ENCODE peak calls at places on chromosomes 3 and 15, in ten cellular contexts. One of them, this sample, is unnamed.

GRCh38 chr3:107416886-107417285 is 39.6 kb downstream of the CCDC54 start:
- DNase-seq in ovary: no peak
- DNase-seq in coronary artery: no peak
- DNase-seq in HFF-Myc: no peak
- DNase-seq in neural progenitor cell: no peak
- DNase-seq in heart left ventricle: no peak
- DNase-seq in endodermal cell: no peak
- DNase-seq in PC-3: no peak
- DNase-seq in dorsolateral prefrontal cortex: no peak
- DNase-seq in lower leg skin: no peak
- DNase-seq in this sample: peak; percentile 66

GRCh38 chr3:13123266-13123665 is 50.0 kb upstream of the IQSEC1 start:
- DNase-seq in dorsolateral prefrontal cortex: no peak
- DNase-seq in HFF-Myc: no peak
- DNase-seq in heart left ventricle: no peak
- DNase-seq in coronary artery: peak; percentile 50
- DNase-seq in neural progenitor cell: no peak
- DNase-seq in PC-3: no peak
- DNase-seq in ovary: no peak
- DNase-seq in endodermal cell: peak; percentile 31
- DNase-seq in lower leg skin: no peak
- DNase-seq in this sample: no peak

GRCh38 chr3:127036209-127037020 is 53.5 kb downstream of the PLXNA1 start:
- DNase-seq in coronary artery: no peak
- DNase-seq in heart left ventricle: no peak
- DNase-seq in HFF-Myc: no peak
- DNase-seq in PC-3: no peak
- DNase-seq in endodermal cell: no peak
- DNase-seq in dorsolateral prefrontal cortex: no peak
- DNase-seq in ovary: peak; percentile 44
- DNase-seq in neural progenitor cell: no peak
- DNase-seq in lower leg skin: no peak
- DNase-seq in this sample: no peak

GRCh38 chr15:38163651-38164050 is 89.0 kb upstream of the SPRED1 start:
- DNase-seq in coronary artery: no peak
- DNase-seq in lower leg skin: no peak
- DNase-seq in HFF-Myc: no peak
- DNase-seq in dorsolateral prefrontal cortex: no peak
- DNase-seq in endodermal cell: no peak
- DNase-seq in heart left ventricle: no peak
- DNase-seq in ovary: no peak
- DNase-seq in PC-3: no peak
- DNase-seq in neural progenitor cell: peak; percentile 33
- DNase-seq in this sample: no peak

GRCh38 chr15:101193063-101193712 is 58.7 kb downstream of the CHSY1 start:
- DNase-seq in dorsolateral prefrontal cortex: no peak
- DNase-seq in ovary: peak; percentile 80
- DNase-seq in PC-3: no peak
- DNase-seq in HFF-Myc: no peak
- DNase-seq in coronary artery: no peak
- DNase-seq in heart left ventricle: peak; percentile 55
- DNase-seq in neural progenitor cell: no peak
- DNase-seq in lower leg skin: no peak
- DNase-seq in endodermal cell: peak; percentile 60
- DNase-seq in this sample: peak; percentile 45

GRCh38 chr3:13314877-13315276 is 105.2 kb downstream of the NUP210 start:
- DNase-seq in ovary: no peak
- DNase-seq in dorsolateral prefrontal cortex: no peak
- DNase-seq in lower leg skin: no peak
- DNase-seq in heart left ventricle: no peak
- DNase-seq in coronary artery: no peak
- DNase-seq in neural progenitor cell: no peak
- DNase-seq in HFF-Myc: no peak
- DNase-seq in PC-3: no peak
- DNase-seq in endodermal cell: no peak
- DNase-seq in this sample: no peak

GRCh38 chr3:7876741-7877297 is 624.8 kb upstream of the LMCD1 start:
- DNase-seq in lower leg skin: no peak
- DNase-seq in coronary artery: no peak
- DNase-seq in HFF-Myc: no peak
- DNase-seq in ovary: no peak
- DNase-seq in neural progenitor cell: no peak
- DNase-seq in PC-3: no peak
- DNase-seq in endodermal cell: no peak
- DNase-seq in dorsolateral prefrontal cortex: no peak
- DNase-seq in heart left ventricle: no peak
- DNase-seq in this sample: no peak

GRCh38 chr3:124935264-124935663 is 713 bp upstream of the MUC13 start:
- DNase-seq in HFF-Myc: no peak
- DNase-seq in neural progenitor cell: no peak
- DNase-seq in dorsolateral prefrontal cortex: no peak
- DNase-seq in endodermal cell: no peak
- DNase-seq in PC-3: no peak
- DNase-seq in heart left ventricle: no peak
- DNase-seq in coronary artery: no peak
- DNase-seq in lower leg skin: no peak
- DNase-seq in ovary: no peak
- DNase-seq in this sample: no peak

GRCh38 chr3:157294953-157295352 is 135.0 kb upstream of the CCNL1 start:
- DNase-seq in neural progenitor cell: no peak
- DNase-seq in HFF-Myc: no peak
- DNase-seq in PC-3: no peak
- DNase-seq in endodermal cell: no peak
- DNase-seq in heart left ventricle: no peak
- DNase-seq in dorsolateral prefrontal cortex: no peak
- DNase-seq in lower leg skin: no peak
- DNase-seq in ovary: no peak
- DNase-seq in coronary artery: no peak
- DNase-seq in this sample: no peak

GRCh38 chr3:101144080-101144479 is 150.9 kb upstream of the ABI3BP start:
- DNase-seq in dorsolateral prefrontal cortex: no peak
- DNase-seq in PC-3: no peak
- DNase-seq in coronary artery: no peak
- DNase-seq in endodermal cell: peak; percentile 56
- DNase-seq in ovary: no peak
- DNase-seq in heart left ventricle: no peak
- DNase-seq in neural progenitor cell: no peak
- DNase-seq in HFF-Myc: no peak
- DNase-seq in lower leg skin: no peak
- DNase-seq in this sample: no peak

GRCh38 chr3:190378240-190378891 is 9.6 kb upstream of the CLDN16 start:
- DNase-seq in lower leg skin: peak; percentile 58
- DNase-seq in HFF-Myc: no peak
- DNase-seq in PC-3: peak; percentile 93
- DNase-seq in ovary: no peak
- DNase-seq in dorsolateral prefrontal cortex: no peak
- DNase-seq in neural progenitor cell: no peak
- DNase-seq in coronary artery: no peak
- DNase-seq in endodermal cell: no peak
- DNase-seq in heart left ventricle: no peak
- DNase-seq in this sample: peak; percentile 91

GRCh38 chr15:85168642-85169173 is 187.1 kb downstream of the PDE8A start:
- DNase-seq in neural progenitor cell: peak; percentile 62
- DNase-seq in dorsolateral prefrontal cortex: no peak
- DNase-seq in coronary artery: no peak
- DNase-seq in lower leg skin: no peak
- DNase-seq in PC-3: peak; percentile 77
- DNase-seq in endodermal cell: peak; percentile 93
- DNase-seq in HFF-Myc: no peak
- DNase-seq in heart left ventricle: no peak
- DNase-seq in ovary: no peak
- DNase-seq in this sample: peak; percentile 31

GRCh38 chr3:23035927-23036640 is 167.0 kb upstream of the UBE2E2 start:
- DNase-seq in endodermal cell: peak; percentile 77
- DNase-seq in HFF-Myc: no peak
- DNase-seq in PC-3: peak; percentile 43
- DNase-seq in heart left ventricle: no peak
- DNase-seq in lower leg skin: peak; percentile 22
- DNase-seq in dorsolateral prefrontal cortex: no peak
- DNase-seq in ovary: no peak
- DNase-seq in neural progenitor cell: peak; percentile 66
- DNase-seq in coronary artery: no peak
- DNase-seq in this sample: no peak

GRCh38 chr15:25178835-25179672 is 224.3 kb downstream of the SNRPN start:
- DNase-seq in coronary artery: no peak
- DNase-seq in PC-3: no peak
- DNase-seq in dorsolateral prefrontal cortex: no peak
- DNase-seq in heart left ventricle: peak; percentile 3
- DNase-seq in neural progenitor cell: no peak
- DNase-seq in HFF-Myc: no peak
- DNase-seq in lower leg skin: peak; percentile 6
- DNase-seq in endodermal cell: peak; percentile 16
- DNase-seq in ovary: peak; percentile 20
- DNase-seq in this sample: no peak

DNA sequence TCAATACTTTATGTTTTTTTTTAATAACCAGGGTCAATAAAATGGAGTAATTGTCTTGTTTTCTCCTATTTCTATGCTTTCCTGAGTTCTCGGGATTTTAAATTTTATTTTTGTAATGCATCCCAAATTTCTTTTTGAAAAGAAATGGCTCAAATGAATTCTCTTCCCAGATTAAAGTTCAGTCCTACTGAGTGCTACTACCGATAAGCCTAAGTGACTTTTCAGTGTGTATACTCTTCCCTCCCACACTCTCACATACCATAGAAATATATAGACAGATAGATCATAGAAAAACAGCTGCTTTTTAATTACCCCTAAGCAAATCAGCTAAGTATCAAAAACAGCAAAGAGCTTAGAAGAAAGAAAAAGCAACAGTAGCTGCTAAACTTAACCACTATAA is 1.5 kb downstream of the SERPINI1 start:
- DNase-seq in heart left ventricle: no peak
- DNase-seq in coronary artery: no peak
- DNase-seq in dorsolateral prefrontal cortex: no peak
- DNase-seq in ovary: no peak
- DNase-seq in PC-3: no peak
- DNase-seq in neural progenitor cell: no peak
- DNase-seq in lower leg skin: no peak
- DNase-seq in HFF-Myc: no peak
- DNase-seq in endodermal cell: no peak
- DNase-seq in this sample: no peak
- H3K4me3 ChIP-seq in heart left ventricle: no peak overlapping the region
- H3K4me3 ChIP-seq in coronary artery: no peak overlapping the region
- H3K4me3 ChIP-seq in dorsolateral prefrontal cortex: peak overlapping the region; percentile 83
- H3K4me3 ChIP-seq in ovary: no peak overlapping the region
- H3K4me3 ChIP-seq in PC-3: peak overlapping the region; percentile 87
- H3K4me3 ChIP-seq in neural progenitor cell: no peak overlapping the region
- H3K4me3 ChIP-seq in lower leg skin: no peak overlapping the region
- H3K4me3 ChIP-seq in HFF-Myc: no peak overlapping the region
- H3K4me3 ChIP-seq in endodermal cell: peak overlapping the region; percentile 97
- H3K4me3 ChIP-seq in this sample: no peak overlapping the region

GRCh38 chr15:69035205-69035917 is 20.9 kb downstream of the NOX5 start:
- DNase-seq in lower leg skin: peak; percentile 25
- DNase-seq in neural progenitor cell: peak; percentile 63
- DNase-seq in endodermal cell: peak; percentile 90
- DNase-seq in heart left ventricle: no peak
- DNase-seq in dorsolateral prefrontal cortex: no peak
- DNase-seq in coronary artery: peak; percentile 57
- DNase-seq in PC-3: peak; percentile 92
- DNase-seq in ovary: no peak
- DNase-seq in HFF-Myc: no peak
- DNase-seq in this sample: peak; percentile 15

GRCh38 chr15:69032703-69033373 is 18.3 kb downstream of the NOX5 start:
- DNase-seq in neural progenitor cell: no peak
- DNase-seq in HFF-Myc: no peak
- DNase-seq in coronary artery: no peak
- DNase-seq in ovary: no peak
- DNase-seq in lower leg skin: no peak
- DNase-seq in PC-3: no peak
- DNase-seq in dorsolateral prefrontal cortex: no peak
- DNase-seq in heart left ventricle: no peak
- DNase-seq in endodermal cell: no peak
- DNase-seq in this sample: no peak

GRCh38 chr15:69034352-69034751 is 19.9 kb downstream of the NOX5 start:
- DNase-seq in lower leg skin: no peak
- DNase-seq in dorsolateral prefrontal cortex: no peak
- DNase-seq in PC-3: peak; percentile 96
- DNase-seq in endodermal cell: no peak
- DNase-seq in neural progenitor cell: no peak
- DNase-seq in heart left ventricle: no peak
- DNase-seq in coronary artery: no peak
- DNase-seq in HFF-Myc: no peak
- DNase-seq in ovary: no peak
- DNase-seq in this sample: peak; percentile 84

GRCh38 chr15:69031013-69032001 is 16.8 kb downstream of the NOX5 start:
- DNase-seq in dorsolateral prefrontal cortex: no peak
- DNase-seq in coronary artery: no peak
- DNase-seq in heart left ventricle: peak; percentile 18
- DNase-seq in PC-3: peak; percentile 50
- DNase-seq in ovary: peak; percentile 74
- DNase-seq in lower leg skin: peak; percentile 16
- DNase-seq in HFF-Myc: no peak
- DNase-seq in neural progenitor cell: peak; percentile 82
- DNase-seq in endodermal cell: peak; percentile 92
- DNase-seq in this sample: peak; percentile 27

GRCh38 chr15:69032006-69032405 is 17.5 kb downstream of the NOX5 start:
- DNase-seq in coronary artery: no peak
- DNase-seq in HFF-Myc: no peak
- DNase-seq in endodermal cell: no peak
- DNase-seq in ovary: no peak
- DNase-seq in neural progenitor cell: no peak
- DNase-seq in dorsolateral prefrontal cortex: no peak
- DNase-seq in heart left ventricle: no peak
- DNase-seq in lower leg skin: no peak
- DNase-seq in PC-3: peak; percentile 32
- DNase-seq in this sample: no peak
- H3K4me3 ChIP-seq in coronary artery: peak overlapping the region; percentile 60
- H3K4me3 ChIP-seq in HFF-Myc: no peak overlapping the region
- H3K4me3 ChIP-seq in endodermal cell: peak overlapping the region; percentile 7
- H3K4me3 ChIP-seq in ovary: no peak overlapping the region
- H3K4me3 ChIP-seq in neural progenitor cell: peak overlapping the region; percentile 38
- H3K4me3 ChIP-seq in dorsolateral prefrontal cortex: no peak overlapping the region
- H3K4me3 ChIP-seq in heart left ventricle: peak overlapping the region; percentile 38
- H3K4me3 ChIP-seq in lower leg skin: no peak overlapping the region
- H3K4me3 ChIP-seq in PC-3: peak overlapping the region; percentile 30
- H3K4me3 ChIP-seq in this sample: peak overlapping the region; percentile 25

GRCh38 chr3:195385526-195385925 is 57.3 kb downstream of the ACAP2 start:
- DNase-seq in heart left ventricle: no peak
- DNase-seq in coronary artery: no peak
- DNase-seq in endodermal cell: peak; percentile 56
- DNase-seq in PC-3: peak; percentile 56
- DNase-seq in neural progenitor cell: peak; percentile 54
- DNase-seq in dorsolateral prefrontal cortex: no peak
- DNase-seq in ovary: no peak
- DNase-seq in HFF-Myc: no peak
- DNase-seq in lower leg skin: no peak
- DNase-seq in this sample: peak; percentile 63
- H3K4me3 ChIP-seq in heart left ventricle: no peak overlapping the region
- H3K4me3 ChIP-seq in coronary artery: no peak overlapping the region
- H3K4me3 ChIP-seq in endodermal cell: no peak overlapping the region
- H3K4me3 ChIP-seq in PC-3: no peak overlapping the region
- H3K4me3 ChIP-seq in neural progenitor cell: no peak overlapping the region
- H3K4me3 ChIP-seq in dorsolateral prefrontal cortex: no peak overlapping the region
- H3K4me3 ChIP-seq in ovary: no peak overlapping the region
- H3K4me3 ChIP-seq in HFF-Myc: no peak overlapping the region
- H3K4me3 ChIP-seq in lower leg skin: no peak overlapping the region
- H3K4me3 ChIP-seq in this sample: no peak overlapping the region

DNA sequence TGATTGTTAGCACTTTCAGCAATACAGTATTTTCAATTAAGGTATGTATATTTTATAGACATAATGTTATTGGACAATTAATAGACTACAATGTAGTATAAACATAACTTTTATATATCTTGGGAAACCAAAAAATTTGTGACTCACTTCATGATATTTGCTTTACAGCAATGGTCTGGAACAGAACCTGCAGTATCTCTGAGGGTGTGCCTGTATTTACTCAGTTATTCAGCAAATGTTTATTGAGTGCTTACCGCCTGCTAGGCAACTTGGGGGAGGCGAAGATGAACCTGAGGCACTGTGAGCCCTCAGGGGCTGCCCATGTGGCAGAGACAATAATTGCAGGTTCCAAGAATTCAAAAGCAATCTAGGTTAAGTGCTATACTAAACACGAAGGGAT is 144.8 kb downstream of the GABRB3 start:
- DNase-seq in HFF-Myc: no peak
- DNase-seq in coronary artery: no peak
- DNase-seq in lower leg skin: no peak
- DNase-seq in endodermal cell: peak; percentile 38
- DNase-seq in neural progenitor cell: no peak
- DNase-seq in heart left ventricle: no peak
- DNase-seq in dorsolateral prefrontal cortex: no peak
- DNase-seq in ovary: no peak
- DNase-seq in PC-3: peak; percentile 94
- DNase-seq in this sample: no peak
- H3K4me3 ChIP-seq in HFF-Myc: peak overlapping the region; percentile 40
- H3K4me3 ChIP-seq in coronary artery: no peak overlapping the region
- H3K4me3 ChIP-seq in lower leg skin: no peak overlapping the region
- H3K4me3 ChIP-seq in endodermal cell: peak overlapping the region; percentile 39
- H3K4me3 ChIP-seq in neural progenitor cell: no peak overlapping the region
- H3K4me3 ChIP-seq in heart left ventricle: no peak overlapping the region
- H3K4me3 ChIP-seq in dorsolateral prefrontal cortex: no peak overlapping the region
- H3K4me3 ChIP-seq in ovary: no peak overlapping the region
- H3K4me3 ChIP-seq in PC-3: peak overlapping the region; percentile 63
- H3K4me3 ChIP-seq in this sample: no peak overlapping the region